ENCODE peak calls at places on chromosomes 12 and 14, in six cellular contexts. Q is tibial artery, O is ovary, A is heart left ventricle, N is thoracic aorta, V is PC-3. S is an unnamed sample. For H3K4me1, the result is how much of the 10 kb centered on the place peaks cover.

GRCh38 chr12:102501773-102502172 is 21.4 kb upstream of the IGF1 start:
- DNase-seq in N (no peak), Q (no peak), V (no peak), A (no peak), O (no peak), S (no peak)

GRCh38 chr12:58479403-58479802 is 440.9 kb downstream of the LRIG3 start:
- DNase-seq in Q (no peak), O (no peak), A (no peak), V (no peak), N (no peak), S (no peak)

GRCh38 chr12:101857043-101857558 is 20.3 kb upstream of the DRAM1 start:
- DNase-seq in A (no peak), V (peak), N (no peak), Q (no peak), O (no peak), S (peak)

GRCh38 chr12:64157610-64158009 is 64.5 kb downstream of the KICS2 start:
- DNase-seq in A (no peak), O (no peak), Q (no peak), N (no peak), V (no peak), S (no peak)

GRCh38 chr14:36222952-36223468 is 46.5 kb upstream of the PTCSC3 start:
- DNase-seq in O (no peak), V (no peak), Q (no peak), N (no peak), A (no peak), S (peak)

GRCh38 chr12:48690990-48691389 is 9.0 kb upstream of the KANSL2 start:
- DNase-seq in N (no peak), O (no peak), Q (no peak), A (no peak), V (no peak), S (peak)

GRCh38 chr12:34295366-34296142 is 273.3 kb downstream of the ALG10 start:
- DNase-seq in N (no peak), V (no peak), O (no peak), A (peak), Q (no peak), S (no peak)

GRCh38 chr12:124914392-124915248 is at the start of gene UBC:
- DNase-seq in V (peak), O (peak), N (peak), A (peak), Q (peak), S (peak)

GRCh38 chr12:104600790-104601739 is 144.3 kb downstream of the CHST11 start:
- DNase-seq in Q (no peak), A (no peak), O (no peak), N (no peak), V (no peak), S (no peak)

GRCh38 chr14:21107360-21107781 is 6.5 kb downstream of the TMEM253 start:
- DNase-seq in A (no peak), Q (no peak), O (no peak), N (no peak), V (peak), S (peak)

GRCh38 chr14:40252817-40253447 is 820.7 kb upstream of the FBXO33 start:
- DNase-seq in V (peak), A (no peak), O (no peak), Q (no peak), N (no peak), S (no peak)

GRCh38 chr12:6200266-6201198 is at the start of gene CD9:
- DNase-seq in V (peak), O (peak), Q (peak), A (peak), N (no peak), S (no peak)

GRCh38 chr14:36738269-36738668 is 76.6 kb downstream of the PAX9 start:
- DNase-seq in O (no peak), V (no peak), N (no peak), Q (no peak), A (no peak), S (no peak)

GRCh38 chr14:61089126-61089750 is 108.2 kb downstream of the SLC38A6 start:
- DNase-seq in Q (no peak), V (no peak), A (no peak), N (no peak), O (no peak), S (no peak)

GRCh38 chr12:127656261-127656660 is 610.7 kb upstream of the TMEM132C start:
- DNase-seq in N (no peak), O (no peak), Q (no peak), A (no peak), V (no peak), S (peak)

GRCh38 chr14:99476864-99477263 is 3.8 kb downstream of the SETD3 start:
- DNase-seq in O (no peak), N (no peak), A (no peak), V (peak), Q (no peak), S (no peak)

GRCh38 chr14:27390130-27390529 is 792.3 kb upstream of the NOVA1 start:
- DNase-seq in N (no peak), Q (no peak), A (no peak), V (no peak), O (no peak), S (peak)

GRCh38 chr14:105018414-105018813 is 2.5 kb downstream of the CDCA4 start:
- DNase-seq in O (no peak), A (no peak), Q (no peak), N (no peak), V (no peak), S (no peak)

GRCh38 chr14:94173885-94174621 is at the start of gene PPP4R4:
- DNase-seq in O (peak), Q (peak), V (peak), N (peak), A (peak), S (peak)

GRCh38 chr12:124463341-124463861 is 104.0 kb downstream of the NCOR2 start:
- DNase-seq in V (no peak), A (peak), O (no peak), N (no peak), Q (no peak), S (no peak)

GRCh38 chr14:21083565-21084325 is 13.6 kb downstream of the ARHGEF40 start:
- DNase-seq in Q (no peak), V (no peak), A (no peak), N (no peak), O (no peak), S (no peak)

GRCh38 chr12:96427269-96427729 is 27.1 kb upstream of the CDK17 start:
- DNase-seq in A (peak), V (peak), O (no peak), N (peak), Q (peak), S (peak)

GRCh38 chr12:92070864-92071445 is 74.7 kb downstream of the BTG1 start:
- DNase-seq in A (no peak), V (no peak), N (no peak), Q (no peak), O (no peak), S (no peak)

DNA sequence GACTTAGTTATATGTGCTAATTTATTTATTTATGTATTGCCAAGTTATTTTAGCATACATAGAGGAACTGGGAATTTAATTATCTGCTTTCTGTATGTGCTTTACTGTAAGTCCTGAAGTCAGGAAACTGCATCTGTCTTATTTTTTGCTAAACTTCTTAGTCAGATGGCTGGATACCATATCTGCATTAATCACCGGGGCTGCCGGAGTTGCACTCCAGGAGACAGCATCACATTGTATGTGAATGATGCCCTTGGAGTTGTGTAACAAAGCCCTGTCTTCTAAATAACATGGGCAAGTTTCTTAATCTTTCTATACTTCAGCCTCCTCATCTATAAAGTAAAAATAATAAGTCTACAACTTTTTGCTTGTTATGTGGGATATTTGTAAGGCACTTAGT is 96.3 kb downstream of the MON2 start:
- DNase-seq in V (no peak), Q (no peak), N (no peak), A (no peak), O (no peak), S (peak)
- TF ChIP-seq CTCF in V (no peak), Q (no peak), N (no peak), A (no peak), O (no peak), S (no peak)

DNA sequence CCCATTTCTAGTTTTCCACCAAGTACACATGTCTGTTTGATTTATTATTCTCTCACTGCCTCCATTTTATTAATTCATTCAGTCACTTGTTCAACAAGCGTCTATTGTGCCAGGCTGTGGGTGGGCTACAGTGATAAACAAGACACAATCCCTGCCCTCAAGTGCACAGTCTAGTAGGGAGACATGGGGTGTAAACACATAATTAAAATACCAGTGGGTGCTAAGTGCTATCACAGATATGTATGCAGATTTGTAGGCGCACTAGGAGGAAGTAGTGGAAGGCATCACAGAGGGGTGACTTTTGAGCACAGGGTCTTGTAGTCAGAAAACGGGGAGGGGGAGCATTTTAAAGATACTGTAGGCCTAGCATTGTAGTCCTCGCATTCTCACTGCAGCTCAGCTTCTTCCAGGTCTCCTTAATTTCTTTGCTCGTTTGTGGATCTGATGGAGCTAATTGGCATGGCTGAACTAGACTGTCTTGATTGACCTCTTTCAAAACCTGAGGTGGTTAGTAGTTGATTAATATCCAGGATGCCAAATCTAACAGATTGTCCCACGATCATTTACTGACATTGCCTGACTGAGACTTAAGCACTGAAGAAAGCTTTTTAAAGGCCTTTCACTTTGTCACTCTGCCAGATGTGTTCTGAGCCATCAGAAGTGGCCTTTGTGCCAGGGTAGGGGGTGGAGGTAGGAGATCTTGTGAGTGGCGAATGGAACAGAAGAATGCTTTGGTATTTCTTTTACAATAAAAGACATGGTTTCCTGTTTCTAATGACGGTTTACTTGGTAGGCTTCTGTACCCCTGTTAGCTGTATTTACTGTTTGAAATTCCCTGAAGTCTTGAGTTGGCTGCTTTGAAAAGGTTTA is 116.9 kb downstream of the DIP2B start:
- DNase-seq in N (no peak), Q (no peak), A (no peak), V (no peak), O (no peak), S (peak)
- H3K4me1 ChIP-seq in N (under half), Q (under half), A (under half), V (under half), O (under half), S (under half)

GRCh38 chr12:455821-456220 is 3.9 kb upstream of the B4GALNT3 start:
- DNase-seq in A (no peak), N (no peak), O (no peak), V (no peak), Q (no peak), S (no peak)

GRCh38 chr12:457676-458075 is 2.1 kb upstream of the B4GALNT3 start:
- DNase-seq in O (no peak), N (no peak), A (no peak), Q (no peak), V (peak), S (no peak)

GRCh38 chr12:449203-449602 is 10.5 kb upstream of the B4GALNT3 start:
- DNase-seq in O (no peak), V (no peak), A (no peak), Q (no peak), N (no peak), S (no peak)

GRCh38 chr12:450438-450837 is 9.3 kb upstream of the B4GALNT3 start:
- DNase-seq in Q (no peak), N (no peak), O (no peak), A (no peak), V (no peak), S (no peak)

GRCh38 chr12:452667-453210 is 7.0 kb upstream of the B4GALNT3 start:
- DNase-seq in N (no peak), O (no peak), Q (no peak), V (no peak), A (peak), S (no peak)
- TF ChIP-seq CTCF in N (no peak), O (no peak), Q (peak), V (no peak), A (no peak), S (no peak)

GRCh38 chr12:52748578-52748977 is 28.6 kb downstream of the KRT76 start:
- DNase-seq in N (no peak), V (no peak), O (no peak), A (no peak), Q (no peak), S (no peak)

GRCh38 chr12:52752516-52752915 is 24.6 kb downstream of the KRT76 start:
- DNase-seq in O (no peak), V (no peak), N (no peak), Q (no peak), A (no peak), S (no peak)

GRCh38 chr12:52753283-52753682 is 23.9 kb downstream of the KRT76 start:
- DNase-seq in A (no peak), Q (no peak), N (no peak), O (no peak), V (no peak), S (no peak)

GRCh38 chr12:52751795-52752194 is 25.4 kb downstream of the KRT76 start:
- DNase-seq in V (no peak), O (no peak), Q (no peak), N (no peak), A (no peak), S (no peak)

DNA sequence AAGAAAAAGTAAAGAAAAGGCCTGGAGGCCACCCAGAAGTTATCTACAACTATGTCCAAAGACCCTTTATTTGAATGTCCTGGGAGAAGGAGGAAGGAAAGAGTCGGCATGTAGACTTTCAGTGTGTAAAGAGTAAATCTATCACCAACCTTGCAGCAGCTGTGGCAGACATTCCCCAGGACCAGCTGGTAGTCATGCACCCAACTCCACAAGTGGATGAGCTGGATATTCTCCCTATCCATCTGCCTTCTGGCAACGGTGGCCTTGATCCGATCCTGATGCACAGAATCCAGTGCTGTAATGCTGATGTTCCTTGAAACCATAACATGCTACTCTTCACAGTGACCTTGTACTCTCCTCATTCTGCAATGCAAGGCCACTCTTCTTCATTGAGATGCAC is 27.3 kb downstream of the KRT76 start:
- DNase-seq in Q (no peak), O (no peak), A (no peak), N (no peak), V (no peak), S (no peak)
- H3K4me1 ChIP-seq in Q (under half), O (under half), A (under half), N (under half), V (under half), S (under half)

DNA sequence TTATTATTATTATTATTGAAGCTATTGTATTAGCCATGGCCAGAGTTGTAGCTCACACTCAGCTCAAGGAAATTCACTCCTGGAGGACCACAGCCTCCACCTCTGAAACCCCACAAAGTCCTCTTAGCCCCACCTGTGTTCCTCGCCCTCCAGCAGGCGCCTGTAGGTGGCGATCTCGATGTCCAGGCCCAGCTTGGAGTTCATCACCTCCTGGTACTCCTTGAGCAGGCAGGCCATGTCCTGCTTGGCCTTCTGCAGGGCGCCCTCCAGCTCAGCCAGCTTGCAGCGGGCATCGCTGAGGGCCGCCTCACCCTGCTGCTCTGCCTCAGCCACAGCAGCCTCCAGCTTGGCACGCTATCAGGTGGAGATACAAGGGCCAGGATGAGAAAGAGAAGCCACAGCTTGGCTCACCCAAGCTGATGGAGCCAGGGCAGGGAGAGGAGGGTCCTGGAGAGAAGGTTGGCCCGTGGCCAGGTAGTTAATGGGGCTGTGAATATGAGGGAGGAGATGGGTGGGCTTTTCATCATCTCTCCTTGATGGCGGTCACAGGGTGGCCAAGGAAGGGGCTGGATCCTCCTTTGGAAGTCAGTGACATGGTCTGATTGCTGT is 5.1 kb downstream of the KRT85 start:
- DNase-seq in N (no peak), V (no peak), A (no peak), O (no peak), Q (no peak), S (no peak)
- TF ChIP-seq CTCF in N (no peak), V (peak), A (no peak), O (no peak), Q (no peak), S (no peak)

S was measured in astrocyte.